ENCODE peak calls at places on chromosome 5, in ten cellular contexts. One of them, this sample, is unnamed.

GRCh38 chr5:43314724-43315123 is 1.5 kb upstream of the HMGCS1 start:
- DNase-seq in Panc1: no peak
- DNase-seq in psoas muscle: no peak
- DNase-seq in fibroblast of lung: no peak
- DNase-seq in HepG2: no peak
- DNase-seq in HCT116: no peak
- DNase-seq in breast epithelium: no peak
- DNase-seq in CD8-positive, alpha-beta T cell: no peak
- DNase-seq in left lung: no peak
- DNase-seq in neural progenitor cell: no peak
- DNase-seq in this sample: no peak

GRCh38 chr5:143913008-143913752 is 101.2 kb downstream of the HMHB1 start:
- DNase-seq in HCT116: no peak
- DNase-seq in fibroblast of lung: peak; percentile 91
- DNase-seq in neural progenitor cell: no peak
- DNase-seq in HepG2: peak; percentile 4
- DNase-seq in Panc1: peak; percentile 61
- DNase-seq in CD8-positive, alpha-beta T cell: no peak
- DNase-seq in breast epithelium: no peak
- DNase-seq in left lung: no peak
- DNase-seq in psoas muscle: no peak
- DNase-seq in this sample: no peak

GRCh38 chr5:127417534-127417933 is 99.9 kb upstream of the PRRC1 start:
- DNase-seq in psoas muscle: no peak
- DNase-seq in left lung: no peak
- DNase-seq in Panc1: no peak
- DNase-seq in HCT116: no peak
- DNase-seq in CD8-positive, alpha-beta T cell: no peak
- DNase-seq in breast epithelium: no peak
- DNase-seq in HepG2: no peak
- DNase-seq in fibroblast of lung: no peak
- DNase-seq in neural progenitor cell: no peak
- DNase-seq in this sample: no peak

GRCh38 chr5:92518318-92518913 is 1062.6 kb downstream of the NR2F1-AS1 start:
- DNase-seq in neural progenitor cell: peak; percentile 46
- DNase-seq in HepG2: peak; percentile 12
- DNase-seq in HCT116: peak; percentile 16
- DNase-seq in psoas muscle: no peak
- DNase-seq in CD8-positive, alpha-beta T cell: no peak
- DNase-seq in left lung: no peak
- DNase-seq in breast epithelium: no peak
- DNase-seq in fibroblast of lung: peak; percentile 59
- DNase-seq in Panc1: no peak
- DNase-seq in this sample: no peak

GRCh38 chr5:10301266-10301665 is 6.4 kb downstream of the CMBL start:
- DNase-seq in HepG2: no peak
- DNase-seq in breast epithelium: no peak
- DNase-seq in neural progenitor cell: no peak
- DNase-seq in left lung: no peak
- DNase-seq in fibroblast of lung: no peak
- DNase-seq in psoas muscle: no peak
- DNase-seq in HCT116: no peak
- DNase-seq in Panc1: no peak
- DNase-seq in CD8-positive, alpha-beta T cell: no peak
- DNase-seq in this sample: no peak

GRCh38 chr5:164861610-164862009 is 1356.2 kb downstream of the MAT2B start:
- DNase-seq in breast epithelium: no peak
- DNase-seq in neural progenitor cell: no peak
- DNase-seq in fibroblast of lung: no peak
- DNase-seq in left lung: no peak
- DNase-seq in HCT116: no peak
- DNase-seq in psoas muscle: no peak
- DNase-seq in Panc1: no peak
- DNase-seq in CD8-positive, alpha-beta T cell: no peak
- DNase-seq in HepG2: no peak
- DNase-seq in this sample: no peak

GRCh38 chr5:177378884-177379883 is 5.0 kb upstream of the SLC34A1 start:
- DNase-seq in left lung: no peak
- DNase-seq in HCT116: no peak
- DNase-seq in HepG2: peak; percentile 94
- DNase-seq in breast epithelium: no peak
- DNase-seq in psoas muscle: no peak
- DNase-seq in Panc1: no peak
- DNase-seq in CD8-positive, alpha-beta T cell: no peak
- DNase-seq in neural progenitor cell: no peak
- DNase-seq in fibroblast of lung: peak; percentile 92
- DNase-seq in this sample: no peak

GRCh38 chr5:179763215-179763945 is 30.4 kb upstream of the LTC4S start:
- DNase-seq in psoas muscle: peak; percentile 47
- DNase-seq in fibroblast of lung: peak; percentile 92
- DNase-seq in CD8-positive, alpha-beta T cell: peak; percentile 52
- DNase-seq in Panc1: peak; percentile 55
- DNase-seq in neural progenitor cell: peak; percentile 82
- DNase-seq in left lung: peak; percentile 23
- DNase-seq in breast epithelium: no peak
- DNase-seq in HCT116: peak; percentile 38
- DNase-seq in HepG2: peak; percentile 77
- DNase-seq in this sample: peak; percentile 78

GRCh38 chr5:180647941-180648500 is 1.4 kb downstream of the FLT4 start:
- DNase-seq in left lung: peak; percentile 28
- DNase-seq in Panc1: no peak
- DNase-seq in breast epithelium: no peak
- DNase-seq in neural progenitor cell: no peak
- DNase-seq in HepG2: no peak
- DNase-seq in CD8-positive, alpha-beta T cell: no peak
- DNase-seq in psoas muscle: no peak
- DNase-seq in fibroblast of lung: no peak
- DNase-seq in HCT116: no peak
- DNase-seq in this sample: no peak

GRCh38 chr5:154575869-154576806 is 98.1 kb upstream of the HAND1 start:
- DNase-seq in HCT116: no peak
- DNase-seq in breast epithelium: no peak
- DNase-seq in CD8-positive, alpha-beta T cell: no peak
- DNase-seq in left lung: no peak
- DNase-seq in fibroblast of lung: no peak
- DNase-seq in psoas muscle: no peak
- DNase-seq in Panc1: no peak
- DNase-seq in neural progenitor cell: no peak
- DNase-seq in HepG2: peak; percentile 4
- DNase-seq in this sample: no peak

GRCh38 chr5:56166671-56167070 is 66.5 kb downstream of the ANKRD55 start:
- DNase-seq in CD8-positive, alpha-beta T cell: no peak
- DNase-seq in Panc1: no peak
- DNase-seq in fibroblast of lung: no peak
- DNase-seq in breast epithelium: no peak
- DNase-seq in neural progenitor cell: no peak
- DNase-seq in psoas muscle: no peak
- DNase-seq in left lung: no peak
- DNase-seq in HCT116: no peak
- DNase-seq in HepG2: no peak
- DNase-seq in this sample: no peak

GRCh38 chr5:168088415-168089165 is 202.9 kb upstream of the WWC1 start:
- DNase-seq in CD8-positive, alpha-beta T cell: no peak
- DNase-seq in HepG2: no peak
- DNase-seq in left lung: no peak
- DNase-seq in psoas muscle: no peak
- DNase-seq in HCT116: no peak
- DNase-seq in Panc1: no peak
- DNase-seq in fibroblast of lung: no peak
- DNase-seq in neural progenitor cell: no peak
- DNase-seq in breast epithelium: no peak
- DNase-seq in this sample: no peak

GRCh38 chr5:168089201-168089887 is 202.1 kb upstream of the WWC1 start:
- DNase-seq in psoas muscle: no peak
- DNase-seq in fibroblast of lung: no peak
- DNase-seq in CD8-positive, alpha-beta T cell: no peak
- DNase-seq in breast epithelium: no peak
- DNase-seq in Panc1: no peak
- DNase-seq in HCT116: no peak
- DNase-seq in neural progenitor cell: no peak
- DNase-seq in HepG2: no peak
- DNase-seq in left lung: no peak
- DNase-seq in this sample: no peak

GRCh38 chr5:168085321-168086040 is 206.0 kb upstream of the WWC1 start:
- DNase-seq in CD8-positive, alpha-beta T cell: no peak
- DNase-seq in HCT116: no peak
- DNase-seq in psoas muscle: no peak
- DNase-seq in fibroblast of lung: peak; percentile 61
- DNase-seq in left lung: no peak
- DNase-seq in neural progenitor cell: no peak
- DNase-seq in Panc1: no peak
- DNase-seq in HepG2: no peak
- DNase-seq in breast epithelium: no peak
- DNase-seq in this sample: no peak

GRCh38 chr5:168086104-168086610 is 205.3 kb upstream of the WWC1 start:
- DNase-seq in HCT116: no peak
- DNase-seq in HepG2: peak; percentile 16
- DNase-seq in breast epithelium: no peak
- DNase-seq in left lung: no peak
- DNase-seq in CD8-positive, alpha-beta T cell: no peak
- DNase-seq in Panc1: no peak
- DNase-seq in neural progenitor cell: no peak
- DNase-seq in fibroblast of lung: peak; percentile 71
- DNase-seq in psoas muscle: no peak
- DNase-seq in this sample: no peak

DNA sequence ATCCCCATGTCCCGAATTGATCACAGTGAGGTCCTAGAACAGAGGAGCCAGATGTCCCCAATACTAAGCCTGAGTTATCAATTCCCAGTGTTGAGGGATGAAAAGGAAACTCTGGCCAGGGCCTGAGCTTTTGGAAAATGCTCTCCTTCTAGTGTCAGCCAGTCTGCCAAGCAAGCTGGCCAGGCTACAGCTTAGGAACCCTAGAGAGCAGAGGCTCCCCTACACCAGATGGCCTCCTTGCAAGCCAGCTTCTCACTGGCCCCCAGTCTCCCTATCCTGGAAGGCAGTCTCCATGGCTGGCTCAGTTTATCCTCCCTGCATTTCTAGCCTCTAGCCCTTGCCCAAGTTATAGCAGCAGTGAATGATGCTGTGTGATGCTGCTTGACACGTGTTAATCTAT is 204.7 kb upstream of the WWC1 start:
- DNase-seq in HepG2: no peak
- DNase-seq in Panc1: no peak
- DNase-seq in fibroblast of lung: no peak
- DNase-seq in psoas muscle: no peak
- DNase-seq in left lung: no peak
- DNase-seq in neural progenitor cell: no peak
- DNase-seq in breast epithelium: no peak
- DNase-seq in HCT116: no peak
- DNase-seq in CD8-positive, alpha-beta T cell: no peak
- DNase-seq in this sample: no peak
- TF ChIP-seq CTCF in HepG2: no peak
- TF ChIP-seq CTCF in Panc1: no peak
- TF ChIP-seq CTCF in fibroblast of lung: no peak
- TF ChIP-seq CTCF in psoas muscle: no peak
- TF ChIP-seq CTCF in left lung: no peak
- TF ChIP-seq CTCF in neural progenitor cell: no peak
- TF ChIP-seq CTCF in breast epithelium: no peak
- TF ChIP-seq CTCF in HCT116: no peak
- TF ChIP-seq CTCF in CD8-positive, alpha-beta T cell: no peak
- TF ChIP-seq CTCF in this sample: no peak

GRCh38 chr5:151067632-151068031 is 13.2 kb downstream of the TNIP1 start:
- DNase-seq in breast epithelium: no peak
- DNase-seq in psoas muscle: no peak
- DNase-seq in HepG2: no peak
- DNase-seq in HCT116: no peak
- DNase-seq in CD8-positive, alpha-beta T cell: no peak
- DNase-seq in neural progenitor cell: no peak
- DNase-seq in left lung: no peak
- DNase-seq in fibroblast of lung: no peak
- DNase-seq in Panc1: no peak
- DNase-seq in this sample: peak; percentile 51
- H3K4me1 ChIP-seq in breast epithelium: no peaks in the 10 kb centered on the region
- H3K4me1 ChIP-seq in psoas muscle: peaks cover 92% of the 10 kb centered on the region
- H3K4me1 ChIP-seq in HepG2: peaks cover 47% of the 10 kb centered on the region
- H3K4me1 ChIP-seq in HCT116: peaks cover 29% of the 10 kb centered on the region
- H3K4me1 ChIP-seq in CD8-positive, alpha-beta T cell: peaks cover 29% of the 10 kb centered on the region
- H3K4me1 ChIP-seq in neural progenitor cell: no peaks in the 10 kb centered on the region
- H3K4me1 ChIP-seq in left lung: peaks cover 97% of the 10 kb centered on the region
- H3K4me1 ChIP-seq in fibroblast of lung: peaks cover 35% of the 10 kb centered on the region
- H3K4me1 ChIP-seq in Panc1: no peaks in the 10 kb centered on the region
- H3K4me1 ChIP-seq in this sample: peaks cover 63% of the 10 kb centered on the region

DNA sequence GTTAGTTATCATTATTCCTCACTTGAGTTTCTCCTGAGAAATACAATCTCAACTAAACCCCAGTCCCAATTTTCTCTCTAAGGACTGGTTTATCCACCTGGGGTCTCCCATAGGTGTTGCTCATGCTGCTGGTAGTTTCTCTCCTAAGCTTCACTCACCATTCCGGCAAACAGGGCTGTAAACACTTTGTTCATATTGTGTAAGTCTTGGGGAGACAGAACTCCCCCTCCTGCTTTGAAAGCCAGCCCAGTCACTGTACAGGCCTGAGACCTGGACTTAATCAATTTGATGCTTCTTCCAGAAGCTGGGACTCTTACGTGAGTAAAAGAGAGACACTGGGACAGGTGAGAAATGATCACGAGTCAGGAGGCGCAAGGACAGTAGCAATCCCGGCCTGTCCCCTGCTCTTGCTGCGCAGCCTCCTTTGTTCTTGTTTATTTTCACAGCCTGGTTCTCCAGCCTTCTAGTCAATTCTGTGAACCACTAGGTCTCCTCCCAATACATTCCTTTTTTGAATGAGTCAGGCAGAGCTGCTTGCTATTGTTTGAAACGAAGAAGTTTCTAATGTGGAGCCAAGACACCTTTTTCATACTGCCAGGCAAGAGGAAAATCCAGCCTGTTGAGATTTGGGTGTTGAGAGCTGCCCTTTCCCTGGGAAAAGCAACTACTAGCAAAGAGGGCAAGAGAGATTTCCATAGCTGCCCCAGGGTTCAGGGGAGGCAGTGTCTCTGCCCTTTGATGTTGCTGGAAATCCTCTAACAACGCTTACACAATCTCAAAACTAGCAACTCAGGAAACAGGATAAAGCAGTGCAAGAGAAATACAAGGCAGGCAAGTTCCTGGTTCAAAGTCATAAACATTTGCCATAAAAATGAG is 9.2 kb upstream of the SHROOM1 start:
- DNase-seq in Panc1: no peak
- DNase-seq in HepG2: peak; percentile 89
- DNase-seq in left lung: no peak
- DNase-seq in breast epithelium: no peak
- DNase-seq in neural progenitor cell: no peak
- DNase-seq in psoas muscle: no peak
- DNase-seq in CD8-positive, alpha-beta T cell: no peak
- DNase-seq in fibroblast of lung: peak; percentile 88
- DNase-seq in HCT116: no peak
- DNase-seq in this sample: no peak
- H3K27ac ChIP-seq in Panc1: no peak overlapping the region
- H3K27ac ChIP-seq in HepG2: peak overlapping the region; percentile 98
- H3K27ac ChIP-seq in left lung: peak overlapping the region; percentile 64
- H3K27ac ChIP-seq in breast epithelium: peak overlapping the region; percentile 78
- H3K27ac ChIP-seq in neural progenitor cell: no peak overlapping the region
- H3K27ac ChIP-seq in psoas muscle: peak overlapping the region; percentile 44
- H3K27ac ChIP-seq in CD8-positive, alpha-beta T cell: no peak overlapping the region
- H3K27ac ChIP-seq in fibroblast of lung: peak overlapping the region; percentile 22
- H3K27ac ChIP-seq in HCT116: no peak overlapping the region
- H3K27ac ChIP-seq in this sample: no peak overlapping the region

DNA sequence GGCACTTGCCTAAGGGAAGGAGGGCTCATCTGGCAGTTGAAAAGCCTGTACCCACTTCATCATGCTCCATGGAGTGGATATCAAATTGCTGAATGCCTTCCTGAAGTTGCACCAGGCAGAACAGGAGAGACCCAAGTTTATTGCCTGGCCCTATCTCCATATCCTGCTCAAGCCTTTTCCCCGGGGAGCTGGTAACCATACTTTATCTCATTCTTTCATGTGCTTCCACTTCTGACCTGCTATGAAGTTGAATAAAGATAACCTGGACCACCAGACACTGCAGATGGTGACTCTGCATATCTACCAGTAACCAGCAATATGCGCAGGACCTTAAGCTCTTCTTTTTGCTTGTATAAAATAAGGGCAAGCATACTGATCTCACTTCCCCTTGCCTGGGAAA is 1397.5 kb upstream of the CDH6 start:
- DNase-seq in fibroblast of lung: no peak
- DNase-seq in Panc1: no peak
- DNase-seq in breast epithelium: no peak
- DNase-seq in left lung: no peak
- DNase-seq in neural progenitor cell: no peak
- DNase-seq in psoas muscle: no peak
- DNase-seq in HepG2: no peak
- DNase-seq in CD8-positive, alpha-beta T cell: no peak
- DNase-seq in HCT116: no peak
- DNase-seq in this sample: no peak
- TF ChIP-seq CTCF in fibroblast of lung: no peak
- TF ChIP-seq CTCF in Panc1: no peak
- TF ChIP-seq CTCF in breast epithelium: no peak
- TF ChIP-seq CTCF in left lung: no peak
- TF ChIP-seq CTCF in neural progenitor cell: no peak
- TF ChIP-seq CTCF in psoas muscle: no peak
- TF ChIP-seq CTCF in HepG2: no peak
- TF ChIP-seq CTCF in CD8-positive, alpha-beta T cell: no peak
- TF ChIP-seq CTCF in HCT116: no peak
- TF ChIP-seq CTCF in this sample: no peak